ENCODE peak calls at places on chromosome 12, in nine cellular contexts. S, Y, H, U, I, B, T, J and Z are unnamed samples.

GRCh38 chr12:10212623-10213131 is at the start of gene GABARAPL1:
- DNase-seq in B (peak; percentile 86), S (peak; percentile 70), T (peak; percentile 78), Y (peak; percentile 76), H (peak; percentile 43), U (peak; percentile 90), I (peak; percentile 63), J (peak; percentile 56), Z (peak; percentile 90)

GRCh38 chr12:77352941-77353340 is 287.6 kb upstream of the E2F7 start:
- DNase-seq in I (no peak), B (no peak), T (peak; percentile 16), J (no peak), U (no peak), S (no peak), Y (no peak), H (no peak), Z (no peak)

GRCh38 chr12:121009744-121010143 is 6.5 kb downstream of the C12orf43 start:
- DNase-seq in B (no peak), H (no peak), J (no peak), U (no peak), Y (peak; percentile 38), T (no peak), I (no peak), S (no peak), Z (no peak)

GRCh38 chr12:106062693-106063092 is 76.1 kb downstream of the NUAK1 start:
- DNase-seq in J (no peak), H (no peak), U (no peak), I (no peak), Y (no peak), S (no peak), T (no peak), B (no peak), Z (no peak)

GRCh38 chr12:29782821-29783772 is 645 bp downstream of the TMTC1 start:
- DNase-seq in Y (peak; percentile 53), J (no peak), U (peak; percentile 71), I (no peak), H (no peak), S (no peak), B (no peak), T (no peak), Z (peak; percentile 27)

GRCh38 chr12:501722-502447 is 42.1 kb downstream of the B4GALNT3 start:
- DNase-seq in S (no peak), J (no peak), Y (no peak), I (no peak), U (peak; percentile 39), B (no peak), H (no peak), T (no peak), Z (no peak)

GRCh38 chr12:121167232-121167820 is 34.6 kb downstream of the P2RX7 start:
- DNase-seq in T (peak; percentile 28), B (peak; percentile 47), U (no peak), Y (no peak), S (no peak), I (no peak), H (no peak), J (no peak), Z (no peak)

GRCh38 chr12:129520736-129521135 is 383.1 kb downstream of the TMEM132D start:
- DNase-seq in Y (no peak), B (no peak), S (no peak), U (no peak), T (no peak), H (peak; percentile 24), J (no peak), I (no peak), Z (no peak)

GRCh38 chr12:40107803-40108620 is 2.1 kb upstream of the SLC2A13 start:
- DNase-seq in S (no peak), Y (peak; percentile 28), H (no peak), J (no peak), I (no peak), B (no peak), T (no peak), U (no peak), Z (no peak)

GRCh38 chr12:80860928-80861327 is 76.8 kb downstream of the LIN7A start:
- DNase-seq in T (no peak), U (no peak), I (no peak), J (no peak), Y (no peak), S (no peak), B (no peak), H (no peak), Z (no peak)

GRCh38 chr12:124412646-124413015 is 117.7 kb downstream of the RFLNA start:
- DNase-seq in J (no peak), I (no peak), B (no peak), U (no peak), Y (no peak), S (no peak), H (no peak), T (no peak), Z (peak; percentile 50)

GRCh38 chr12:119990382-119990874 is 1.4 kb downstream of the BICDL1 start:
- DNase-seq in J (no peak), S (no peak), Y (no peak), B (no peak), I (no peak), T (no peak), U (no peak), H (no peak), Z (no peak)